ENCODE peak calls at places on chromosome 3, in six cellular contexts. O is body of pancreas, U is A549, Q is psoas muscle, C is heart right ventricle, V is astrocyte. X is an unnamed sample. For H3K4me1, the result is how much of the 10 kb centered on the place peaks cover.

GRCh38 chr3:119175869-119176756 is 2.7 kb downstream of the UPK1B start:
- DNase-seq in O (peak), U (peak), Q (no peak), C (no peak), V (peak), X (no peak)

GRCh38 chr3:51938780-51939425 is 2.8 kb downstream of the RRP9 start:
- DNase-seq in O (no peak), U (no peak), Q (no peak), C (no peak), V (no peak), X (no peak)

GRCh38 chr3:163890661-163891060 is 1187.6 kb downstream of the SI start:
- DNase-seq in O (no peak), U (no peak), Q (no peak), C (no peak), V (no peak), X (no peak)

GRCh38 chr3:42501321-42501680 is 1.1 kb upstream of the VIPR1 start:
- DNase-seq in O (peak), U (no peak), Q (no peak), C (no peak), V (no peak), X (peak)

GRCh38 chr3:151410891-151411559 is 26.5 kb upstream of the P2RY12 start:
- DNase-seq in O (no peak), U (no peak), Q (no peak), C (no peak), V (peak), X (no peak)

GRCh38 chr3:178443634-178444033 is 92.6 kb upstream of the KCNMB2 start:
- DNase-seq in O (no peak), U (no peak), Q (no peak), C (no peak), V (no peak), X (no peak)

GRCh38 chr3:37141676-37142075 is 32.7 kb downstream of the LRRFIP2 start:
- DNase-seq in O (no peak), U (no peak), Q (peak), C (no peak), V (no peak), X (peak)

GRCh38 chr3:126415661-126416591 is 21.2 kb downstream of the CFAP100 start:
- DNase-seq in O (peak), U (no peak), Q (no peak), C (no peak), V (no peak), X (peak)

GRCh38 chr3:52065264-52065756 is 8.9 kb upstream of the DUSP7 start:
- DNase-seq in O (peak), U (no peak), Q (no peak), C (peak), V (no peak), X (no peak)

GRCh38 chr3:3827111-3827510 is 27.9 kb downstream of the LRRN1 start:
- DNase-seq in O (no peak), U (no peak), Q (no peak), C (no peak), V (no peak), X (no peak)
- H3K4me1 ChIP-seq in O (under half), U (under half), Q (under half), C (under half), V (under half), X (under half)

DNA sequence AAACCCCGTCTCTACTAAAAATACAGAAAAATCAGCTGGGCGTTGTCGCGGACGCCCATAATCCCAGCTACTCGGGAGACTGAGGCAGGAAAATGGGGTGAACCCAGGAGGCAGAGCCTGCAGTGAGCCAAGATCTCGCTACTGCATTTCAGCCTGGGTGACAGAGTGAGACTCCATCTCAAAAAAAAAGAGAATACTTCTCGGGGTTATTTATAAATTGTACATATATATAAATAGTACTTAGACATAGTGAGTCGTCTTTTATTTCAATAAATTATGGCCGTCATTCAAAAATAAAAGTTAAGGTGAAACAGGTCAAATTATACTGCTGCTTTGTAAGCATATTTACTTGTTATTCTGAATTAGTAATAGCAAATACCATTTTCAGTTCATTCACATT is 12.1 kb upstream of the EBLN2 start:
- DNase-seq in O (no peak), U (no peak), Q (no peak), C (no peak), V (no peak), X (no peak)
- H3K27ac ChIP-seq in O (no peak), U (no peak), Q (no peak), C (no peak), V (no peak), X (no peak)

DNA sequence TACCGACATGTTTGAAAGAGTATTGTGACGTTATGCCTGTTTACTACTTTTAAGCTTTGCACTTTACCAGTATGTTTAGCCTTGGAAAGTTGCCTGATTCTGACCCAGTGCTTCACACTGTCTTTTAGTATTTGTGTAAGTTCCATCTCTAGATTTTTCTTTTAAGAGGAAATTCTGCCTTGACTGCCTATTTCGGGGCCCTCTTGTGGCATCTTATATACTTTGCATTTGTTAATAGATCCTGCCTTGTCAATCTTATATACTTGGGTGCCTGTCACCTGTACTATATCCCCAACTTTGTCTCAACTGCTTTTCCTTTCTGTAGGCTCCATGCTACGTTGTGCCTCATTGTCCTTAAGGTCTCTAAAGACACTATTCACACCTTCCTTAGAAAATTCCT is 244.6 kb downstream of the STXBP5L start:
- DNase-seq in O (no peak), U (no peak), Q (no peak), C (no peak), V (peak), X (no peak)
- TF ChIP-seq CTCF in O (no peak), U (peak), Q (no peak), C (no peak), V (peak), X (no peak)

DNA sequence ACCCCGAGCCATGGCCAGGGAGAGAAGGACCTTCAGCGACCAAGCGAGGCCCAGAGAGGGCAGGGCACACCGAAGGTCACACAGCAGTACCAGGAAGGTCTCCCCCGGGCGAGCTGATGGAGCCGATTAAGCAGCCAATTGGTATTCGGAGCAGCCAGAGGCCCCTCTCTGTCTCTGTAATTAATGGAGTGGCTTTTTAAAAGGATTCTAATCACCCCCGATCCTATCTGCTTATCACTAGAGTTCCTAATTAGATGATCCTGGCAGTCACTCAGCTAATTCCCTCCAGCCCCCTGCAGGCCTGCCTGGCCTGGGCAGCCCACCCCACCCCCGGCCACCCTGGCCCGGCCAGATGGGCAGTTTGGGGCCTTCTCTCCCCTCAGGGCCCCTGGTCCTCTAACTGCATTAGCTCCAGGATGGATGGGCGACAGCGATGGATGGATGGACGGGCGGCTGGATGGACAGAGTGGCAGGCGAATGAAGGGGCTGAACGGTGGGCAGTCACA is 1.6 kb upstream of the DNAJB8 start:
- DNase-seq in O (no peak), U (no peak), Q (no peak), C (no peak), V (no peak), X (no peak)
- H3K4me1 ChIP-seq in O (under half), U (under half), Q (under half), C (under half), V (under half), X (under half)